ENCODE peak calls at places on chromosomes 6 and 20, in ten cellular contexts. T is IMR-90; L is tibial artery; W is fibroblast of lung; F is endothelial cell of umbilical vein; Y is heart left ventricle; V is Panc1; U is heart right ventricle; H is CD8-positive, alpha-beta T cell; S is A673. X is an unnamed sample.

GRCh38 chr6:89776583-89777233 is 42.9 kb downstream of the MDN1 start:
- DNase-seq in T (no peak), L (no peak), W (no peak), F (no peak), Y (no peak), V (no peak), U (no peak), H (no peak), S (no peak), X (no peak)

GRCh38 chr20:46765506-46765905 is 56.1 kb downstream of the SLC2A10 start:
- DNase-seq in T (no peak), L (no peak), W (no peak), F (no peak), Y (no peak), V (no peak), U (no peak), H (no peak), S (no peak), X (no peak)

GRCh38 chr6:56288347-56288746 is 41.0 kb upstream of the COL21A1 start:
- DNase-seq in T (no peak), L (no peak), W (no peak), F (no peak), Y (no peak), V (no peak), U (no peak), H (no peak), S (no peak), X (no peak)

GRCh38 chr6:90263653-90264052 is 33.0 kb downstream of the BACH2 start:
- DNase-seq in T (peak), L (no peak), W (peak), F (no peak), Y (no peak), V (no peak), U (no peak), H (no peak), S (no peak), X (no peak)

GRCh38 chr20:59832406-59833156 is 100.9 kb downstream of the SYCP2 start:
- DNase-seq in T (no peak), L (peak), W (no peak), F (no peak), Y (no peak), V (no peak), U (no peak), H (no peak), S (no peak), X (no peak)

GRCh38 chr6:150189176-150189575 is 46.3 kb downstream of the PPP1R14C start:
- DNase-seq in T (no peak), L (no peak), W (no peak), F (no peak), Y (no peak), V (no peak), U (no peak), H (no peak), S (no peak), X (no peak)

GRCh38 chr6:118772886-118773285 is 121.1 kb upstream of the ASF1A start:
- DNase-seq in T (no peak), L (no peak), W (no peak), F (no peak), Y (no peak), V (no peak), U (no peak), H (no peak), S (no peak), X (no peak)

GRCh38 chr6:134267917-134268361 is 50.0 kb downstream of the SGK1 start:
- DNase-seq in T (no peak), L (no peak), W (no peak), F (no peak), Y (peak), V (no peak), U (peak), H (no peak), S (peak), X (no peak)

GRCh38 chr20:34970193-34971037 is 14.7 kb downstream of the MYH7B start:
- DNase-seq in T (no peak), L (no peak), W (no peak), F (no peak), Y (no peak), V (no peak), U (no peak), H (no peak), S (no peak), X (no peak)

GRCh38 chr6:91691449-91691848 is 1104.6 kb upstream of the MAP3K7 start:
- DNase-seq in T (no peak), L (no peak), W (no peak), F (no peak), Y (no peak), V (no peak), U (no peak), H (no peak), S (no peak), X (no peak)

GRCh38 chr6:32666420-32667300 is at the start of gene HLA-DQB1:
- DNase-seq in T (no peak), L (no peak), W (no peak), F (peak), Y (peak), V (no peak), U (no peak), H (peak), S (peak), X (peak)

GRCh38 chr6:31922942-31923341 is 4.6 kb upstream of the C2 start:
- DNase-seq in T (no peak), L (no peak), W (no peak), F (no peak), Y (no peak), V (no peak), U (no peak), H (peak), S (no peak), X (no peak)

GRCh38 chr20:56202493-56203077 is 45.9 kb upstream of the MC3R start:
- DNase-seq in T (no peak), L (no peak), W (no peak), F (no peak), Y (no peak), V (no peak), U (no peak), H (no peak), S (no peak), X (peak)

GRCh38 chr6:134145786-134146185 is 93.4 kb upstream of the SLC2A12 start:
- DNase-seq in T (peak), L (no peak), W (peak), F (no peak), Y (no peak), V (no peak), U (no peak), H (no peak), S (peak), X (no peak)

GRCh38 chr6:84442241-84442640 is 214.8 kb upstream of the CEP162 start:
- DNase-seq in T (no peak), L (no peak), W (no peak), F (no peak), Y (no peak), V (no peak), U (no peak), H (no peak), S (no peak), X (no peak)

GRCh38 chr6:48135352-48136084 is 24.5 kb upstream of the PTCHD4 start:
- DNase-seq in T (peak), L (no peak), W (peak), F (no peak), Y (no peak), V (no peak), U (no peak), H (no peak), S (peak), X (peak)

GRCh38 chr6:3424185-3424927 is 32.5 kb downstream of the SLC22A23 start:
- DNase-seq in T (no peak), L (no peak), W (no peak), F (no peak), Y (no peak), V (no peak), U (no peak), H (no peak), S (no peak), X (no peak)

GRCh38 chr6:118725944-118726343 is 74.6 kb upstream of the CEP85L start:
- DNase-seq in T (no peak), L (no peak), W (no peak), F (no peak), Y (no peak), V (no peak), U (no peak), H (peak), S (no peak), X (no peak)

GRCh38 chr6:169487579-169488205 is 214.1 kb downstream of the WDR27 start:
- DNase-seq in T (peak), L (no peak), W (peak), F (no peak), Y (no peak), V (no peak), U (no peak), H (no peak), S (no peak), X (peak)

GRCh38 chr6:111478749-111479148 is 4.3 kb downstream of the REV3L start:
- DNase-seq in T (peak), L (no peak), W (peak), F (peak), Y (no peak), V (peak), U (no peak), H (no peak), S (peak), X (peak)

GRCh38 chr20:33861458-33861857 is 50.3 kb downstream of the CHMP4B start:
- DNase-seq in T (no peak), L (no peak), W (no peak), F (no peak), Y (no peak), V (no peak), U (no peak), H (no peak), S (no peak), X (no peak)

GRCh38 chr6:161215876-161216615 is 57.8 kb downstream of the AGPAT4 start:
- DNase-seq in T (peak), L (no peak), W (peak), F (no peak), Y (no peak), V (no peak), U (no peak), H (no peak), S (no peak), X (no peak)

GRCh38 chr20:63409066-63409833 is 48.1 kb upstream of the CHRNA4 start:
- DNase-seq in T (no peak), L (no peak), W (no peak), F (no peak), Y (no peak), V (no peak), U (no peak), H (no peak), S (no peak), X (no peak)

GRCh38 chr20:57658447-57659130 is 38.4 kb upstream of the ZBP1 start:
- DNase-seq in T (no peak), L (peak), W (no peak), F (no peak), Y (peak), V (no peak), U (no peak), H (no peak), S (no peak), X (no peak)

GRCh38 chr20:46406986-46407670 is 713 bp upstream of the ELMO2 start:
- DNase-seq in T (peak), L (peak), W (peak), F (no peak), Y (peak), V (no peak), U (peak), H (peak), S (no peak), X (peak)

GRCh38 chr20:64035933-64036345 is at the start of gene C20orf204:
- DNase-seq in T (no peak), L (no peak), W (no peak), F (no peak), Y (no peak), V (no peak), U (no peak), H (no peak), S (no peak), X (no peak)

GRCh38 chr20:58471161-58471834 is 43.9 kb downstream of the APCDD1L start:
- DNase-seq in T (peak), L (no peak), W (no peak), F (no peak), Y (peak), V (no peak), U (peak), H (no peak), S (no peak), X (no peak)

GRCh38 chr6:162817196-162817595 is 89.4 kb downstream of the PACRG start:
- DNase-seq in T (no peak), L (no peak), W (no peak), F (no peak), Y (no peak), V (no peak), U (no peak), H (no peak), S (no peak), X (no peak)

GRCh38 chr6:169215201-169215661 is 38.4 kb downstream of the THBS2 start:
- DNase-seq in T (peak), L (no peak), W (peak), F (no peak), Y (no peak), V (no peak), U (no peak), H (no peak), S (no peak), X (no peak)

GRCh38 chr20:50913976-50914375 is 17.3 kb downstream of the ADNP start:
- DNase-seq in T (peak), L (no peak), W (peak), F (peak), Y (no peak), V (no peak), U (no peak), H (no peak), S (peak), X (peak)

GRCh38 chr20:14830899-14831298 is 493.5 kb upstream of the FLRT3 start:
- DNase-seq in T (no peak), L (no peak), W (no peak), F (no peak), Y (no peak), V (no peak), U (no peak), H (no peak), S (no peak), X (no peak)

GRCh38 chr20:14832630-14833029 is 495.2 kb upstream of the FLRT3 start:
- DNase-seq in T (no peak), L (no peak), W (no peak), F (no peak), Y (no peak), V (no peak), U (no peak), H (no peak), S (no peak), X (no peak)

GRCh38 chr20:14828459-14828858 is 491.0 kb upstream of the FLRT3 start:
- DNase-seq in T (no peak), L (no peak), W (no peak), F (no peak), Y (no peak), V (no peak), U (no peak), H (no peak), S (no peak), X (no peak)

GRCh38 chr20:14830466-14830865 is 493.1 kb upstream of the FLRT3 start:
- DNase-seq in T (no peak), L (no peak), W (no peak), F (no peak), Y (no peak), V (no peak), U (no peak), H (no peak), S (no peak), X (no peak)

GRCh38 chr20:14829897-14830296 is 492.5 kb upstream of the FLRT3 start:
- DNase-seq in T (no peak), L (no peak), W (no peak), F (no peak), Y (no peak), V (no peak), U (no peak), H (no peak), S (no peak), X (no peak)
- TF ChIP-seq CTCF in T (no peak), L (no peak), W (no peak), F (no peak), Y (no peak), V (no peak), U (no peak), H (no peak), S (no peak), X (no peak)

GRCh38 chr20:7866279-7866678 is 74.0 kb downstream of the HAO1 start:
- DNase-seq in T (no peak), L (no peak), W (no peak), F (peak), Y (no peak), V (no peak), U (no peak), H (no peak), S (no peak), X (no peak)
- H3K27ac ChIP-seq in T (no peak), L (no peak), W (no peak), F (no peak), Y (no peak), V (no peak), U (no peak), H (no peak), S (no peak), X (no peak)

GRCh38 chr6:164106345-164106769 is 691.8 kb downstream of the QKI start:
- DNase-seq in T (no peak), L (no peak), W (peak), F (peak), Y (peak), V (no peak), U (peak), H (no peak), S (peak), X (no peak)
- TF ChIP-seq CTCF in T (no peak), L (no peak), W (no peak), F (peak), Y (peak), V (peak), U (peak), H (no peak), S (peak), X (no peak)

DNA sequence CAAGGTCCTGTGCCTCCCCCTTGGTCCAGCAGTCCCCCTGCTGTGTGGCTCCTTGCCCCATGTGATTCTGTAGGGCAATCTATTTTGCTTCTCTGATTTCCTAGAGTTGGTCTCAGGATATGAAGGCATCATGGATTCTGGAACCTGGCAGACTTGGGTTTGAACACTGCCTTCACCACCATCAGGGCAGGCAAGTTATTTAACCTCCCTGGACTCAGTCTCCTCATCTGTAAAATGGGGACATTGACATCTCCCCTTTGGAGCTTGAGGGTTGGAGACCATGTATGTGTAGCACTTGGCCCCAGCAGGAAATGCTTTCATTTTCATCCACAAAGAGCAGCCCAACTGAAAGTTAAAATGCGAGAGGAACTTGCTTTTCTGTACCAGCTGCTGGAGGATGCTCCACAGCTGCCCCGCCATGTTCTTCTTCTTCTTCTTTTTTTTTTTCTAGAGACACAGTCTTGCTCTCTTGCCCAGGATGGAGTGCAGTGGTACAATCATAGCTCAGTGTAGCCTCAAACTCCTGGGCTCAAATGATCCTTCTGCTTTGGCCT is 6.7 kb downstream of the TOX2 start:
- DNase-seq in T (no peak), L (no peak), W (no peak), F (no peak), Y (no peak), V (no peak), U (no peak), H (no peak), S (no peak), X (no peak)
- H3K27ac ChIP-seq in T (no peak), L (no peak), W (no peak), F (no peak), Y (no peak), V (peak), U (no peak), H (no peak), S (peak), X (no peak)

GRCh38 chr6:21595265-21595950 is 1.9 kb downstream of the SOX4 start:
- DNase-seq in T (no peak), L (peak), W (no peak), F (no peak), Y (peak), V (no peak), U (peak), H (no peak), S (peak), X (peak)
- TF ChIP-seq CTCF in T (no peak), L (peak), W (no peak), F (no peak), Y (no peak), V (no peak), U (no peak), H (no peak), S (no peak), X (peak)

GRCh38 chr20:49594929-49595311 is 27.0 kb upstream of the PTGIS start:
- DNase-seq in T (no peak), L (no peak), W (no peak), F (no peak), Y (no peak), V (no peak), U (no peak), H (no peak), S (no peak), X (no peak)

GRCh38 chr20:49595346-49595745 is 27.4 kb upstream of the PTGIS start:
- DNase-seq in T (no peak), L (no peak), W (no peak), F (no peak), Y (no peak), V (no peak), U (no peak), H (no peak), S (no peak), X (no peak)

GRCh38 chr20:49594143-49594928 is 26.4 kb upstream of the PTGIS start:
- DNase-seq in T (peak), L (peak), W (peak), F (peak), Y (peak), V (no peak), U (peak), H (peak), S (no peak), X (no peak)

GRCh38 chr20:49597825-49598395 is 30.0 kb upstream of the PTGIS start:
- DNase-seq in T (no peak), L (no peak), W (no peak), F (no peak), Y (no peak), V (no peak), U (no peak), H (no peak), S (no peak), X (no peak)

DNA sequence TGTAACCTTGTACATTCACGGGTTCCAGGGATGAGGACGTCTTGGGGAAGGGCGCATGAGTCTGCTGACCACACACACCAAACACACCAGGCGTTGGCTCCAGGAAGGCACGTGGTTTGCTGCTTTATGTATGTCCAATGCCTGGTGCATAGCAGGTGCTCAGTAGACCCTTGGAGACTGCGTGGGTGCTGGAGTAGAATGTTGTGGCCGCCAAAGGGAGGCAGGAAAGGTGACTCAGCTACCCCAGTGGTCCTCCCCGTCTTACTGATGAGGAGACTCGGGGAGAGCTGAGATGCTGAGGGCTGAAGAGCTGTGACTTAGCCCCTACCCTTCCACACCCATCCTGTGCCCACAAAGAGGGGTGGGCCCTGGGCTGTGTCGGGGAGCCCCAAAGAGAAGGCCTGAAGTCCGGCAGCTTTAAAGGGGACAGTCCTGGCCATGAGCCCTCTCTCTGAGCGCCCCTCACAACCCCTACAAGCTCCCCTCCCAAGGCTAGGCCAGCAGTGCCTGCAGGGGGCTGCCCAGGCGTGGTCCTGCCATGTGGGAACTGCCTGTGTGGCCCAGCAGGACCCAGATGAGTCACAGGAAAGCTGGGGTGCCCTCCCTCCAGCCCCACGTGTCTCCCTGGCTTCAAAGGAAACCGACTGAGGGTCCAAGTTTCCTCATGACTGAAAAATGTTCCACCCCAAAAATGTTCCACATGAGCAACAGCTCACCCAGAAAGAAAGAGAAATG is 28.0 kb upstream of the PTGIS start:
- DNase-seq in T (peak), L (peak), W (peak), F (peak), Y (no peak), V (no peak), U (no peak), H (peak), S (no peak), X (no peak)
- H3K27ac ChIP-seq in T (peak), L (peak), W (peak), F (no peak), Y (peak), V (no peak), U (peak), H (no peak), S (no peak), X (no peak)

GRCh38 chr20:3795511-3796468 is at the start of gene CDC25B:
- DNase-seq in T (peak), L (peak), W (peak), F (peak), Y (peak), V (peak), U (peak), H (peak), S (peak), X (peak)
- TF ChIP-seq CTCF in T (peak), L (peak), W (peak), F (peak), Y (peak), V (no peak), U (no peak), H (peak), S (peak), X (no peak)

DNA sequence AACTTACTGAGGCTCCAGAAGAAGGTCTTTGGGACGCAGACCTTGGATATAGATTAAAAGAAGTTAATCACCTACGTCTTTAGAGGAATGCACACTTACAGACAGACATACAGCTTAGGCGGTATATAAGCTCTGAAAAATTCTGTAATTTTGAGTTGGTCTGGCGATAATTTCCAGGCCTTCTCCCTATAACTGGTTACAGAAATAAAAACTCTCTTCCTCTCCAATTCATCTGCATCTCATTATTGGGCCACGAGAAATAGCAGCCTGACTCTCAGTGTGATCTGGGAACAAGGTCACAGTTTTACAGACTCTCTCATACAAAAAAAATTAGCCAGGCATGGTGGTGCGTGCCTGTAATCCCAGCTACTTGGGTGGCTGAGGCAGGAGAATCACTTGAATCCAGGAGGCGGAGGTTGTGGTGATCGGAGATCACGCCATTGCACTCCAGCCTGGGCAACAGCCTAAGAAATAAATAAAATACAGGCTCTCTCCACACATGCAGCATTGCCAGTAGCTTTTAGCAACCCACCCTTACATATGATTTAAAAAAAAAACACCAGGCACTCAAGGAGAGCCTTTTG is 4.7 kb downstream of the ZBTB24 start:
- DNase-seq in T (no peak), L (no peak), W (no peak), F (no peak), Y (no peak), V (no peak), U (no peak), H (no peak), S (no peak), X (no peak)
- H3K27ac ChIP-seq in T (no peak), L (no peak), W (no peak), F (no peak), Y (no peak), V (no peak), U (no peak), H (no peak), S (no peak), X (no peak)

X was measured in RWPE1.